ENCODE peak calls at places on chromosome 18, in four cellular contexts. E, V, U and R are unnamed samples.

GRCh38 chr18:25648724-25649260 is 296.8 kb upstream of the ZNF521 start:
- DNase-seq in U (no peak), E (no peak), V (no peak), R (no peak)

GRCh38 chr18:369224-370010 is 101.6 kb upstream of the THOC1 start:
- DNase-seq in V (no peak), E (no peak), U (no peak), R (no peak)

GRCh38 chr18:6719914-6720692 is 9.4 kb upstream of the ARHGAP28 start:
- DNase-seq in U (no peak), E (no peak), V (no peak), R (no peak)

GRCh38 chr18:37516361-37516853 is 49.2 kb downstream of the CELF4 start:
- DNase-seq in U (no peak), V (no peak), E (no peak), R (no peak)

GRCh38 chr18:7117390-7118355 is at the start of gene LAMA1:
- DNase-seq in V (no peak), U (no peak), E (no peak), R (peak)

GRCh38 chr18:22241806-22242440 is 72.5 kb downstream of the GATA6 start:
- DNase-seq in U (no peak), E (no peak), V (no peak), R (no peak)

GRCh38 chr18:34031810-34032209 is 192.9 kb downstream of the NOL4 start:
- DNase-seq in E (no peak), V (no peak), U (no peak), R (no peak)

GRCh38 chr18:48904086-48904485 is 46.7 kb downstream of the SMAD7 start:
- DNase-seq in V (no peak), U (no peak), E (no peak), R (no peak)

GRCh38 chr18:44589709-44590108 is 91.0 kb upstream of the SETBP1 start:
- DNase-seq in U (no peak), E (no peak), V (no peak), R (no peak)

GRCh38 chr18:2597639-2598038 is 26.3 kb downstream of the NDC80 start:
- DNase-seq in E (no peak), U (no peak), V (no peak), R (no peak)

GRCh38 chr18:13374468-13375301 is 156.1 kb downstream of the LDLRAD4 start:
- DNase-seq in V (peak), U (no peak), E (peak), R (peak)

GRCh38 chr18:4026542-4026941 is 428.6 kb downstream of the DLGAP1 start:
- DNase-seq in U (no peak), V (no peak), E (no peak), R (no peak)

GRCh38 chr18:54742654-54743053 is 85.6 kb upstream of the RAB27B start:
- DNase-seq in E (no peak), V (peak), U (no peak), R (no peak)

GRCh38 chr18:63162271-63163014 is 157.1 kb downstream of the BCL2 start:
- DNase-seq in E (no peak), U (no peak), V (no peak), R (no peak)

GRCh38 chr18:78656346-78656925 is 323.2 kb upstream of the SALL3 start:
- DNase-seq in U (no peak), V (no peak), E (no peak), R (no peak)

GRCh38 chr18:13220326-13220991 is 1.9 kb downstream of the LDLRAD4 start:
- DNase-seq in E (no peak), V (no peak), U (no peak), R (peak)

GRCh38 chr18:80181642-80182461 is 65.5 kb downstream of the PARD6G start:
- DNase-seq in V (no peak), U (no peak), E (no peak), R (no peak)

GRCh38 chr18:7565677-7566076 is 1.4 kb upstream of the PTPRM start:
- DNase-seq in E (no peak), V (no peak), U (no peak), R (no peak)

GRCh38 chr18:34028341-34028740 is 196.4 kb downstream of the NOL4 start:
- DNase-seq in U (no peak), V (no peak), E (no peak), R (no peak)

GRCh38 chr18:45330170-45330594 is 285.1 kb upstream of the SLC14A2 start:
- DNase-seq in V (no peak), E (no peak), U (no peak), R (no peak)

GRCh38 chr18:79738565-79739439 is 58.9 kb upstream of the KCNG2 start:
- DNase-seq in U (no peak), V (peak), E (no peak), R (no peak)

GRCh38 chr18:332721-333513 is 65.1 kb upstream of the THOC1 start:
- DNase-seq in U (no peak), V (peak), E (no peak), R (no peak)

GRCh38 chr18:69725009-69725408 is 222.7 kb downstream of the CD226 start:
- DNase-seq in V (no peak), E (no peak), U (no peak), R (no peak)

GRCh38 chr18:46632401-46633089 is 24.5 kb downstream of the LOXHD1 start:
- DNase-seq in V (peak), E (peak), U (peak), R (no peak)

GRCh38 chr18:30562231-30562630 is 480.3 kb downstream of the DSC3 start:
- DNase-seq in E (no peak), V (no peak), U (no peak), R (no peak)